ENCODE peak calls at places on chromosomes 7 and 10, in ten cellular contexts. Z is breast epithelium; T is upper lobe of right lung; F is heart right ventricle; J is effector memory CD4-positive, alpha-beta T cell; R is coronary artery; G is psoas muscle; D is dorsolateral prefrontal cortex; Q is heart left ventricle; A is kidney epithelial cell. H is an unnamed sample.

GRCh38 chr7:74372060-74372408 is 81.7 kb upstream of the GTF2IRD1 start:
- DNase-seq in Q (no peak), G (no peak), F (no peak), D (peak; percentile 82), T (no peak), A (no peak), R (no peak), J (no peak), Z (no peak), H (no peak)

GRCh38 chr7:229184-229964 is 37.0 kb downstream of the FAM20C start:
- DNase-seq in T (no peak), G (peak; percentile 89), A (peak; percentile 34), D (peak; percentile 79), Z (no peak), J (no peak), Q (peak; percentile 71), F (peak; percentile 73), R (peak; percentile 93), H (no peak)

GRCh38 chr10:2928219-2928840 is 139.0 kb upstream of the PFKP start:
- DNase-seq in R (no peak), Z (peak; percentile 66), T (no peak), A (peak; percentile 26), Q (peak; percentile 53), F (peak; percentile 64), G (peak; percentile 74), J (peak; percentile 3), D (peak; percentile 71), H (peak; percentile 73)

GRCh38 chr10:29535012-29535777 is 99.6 kb downstream of the SVIL start:
- DNase-seq in F (no peak), J (no peak), Q (peak; percentile 55), A (peak; percentile 89), D (peak; percentile 68), R (no peak), G (no peak), T (peak; percentile 69), Z (no peak), H (no peak)

GRCh38 chr7:129363-130221 is 62.8 kb upstream of the FAM20C start:
- DNase-seq in A (no peak), G (no peak), Q (no peak), R (no peak), Z (no peak), J (no peak), D (no peak), T (no peak), F (peak; percentile 15), H (no peak)

GRCh38 chr10:94496010-94496409 is 49.6 kb upstream of the HELLS start:
- DNase-seq in T (no peak), Z (no peak), J (no peak), Q (no peak), R (no peak), D (no peak), A (no peak), F (no peak), G (no peak), H (no peak)

GRCh38 chr7:147547252-147547897 is 1043.2 kb upstream of the C7orf33 start:
- DNase-seq in D (no peak), R (no peak), J (no peak), A (no peak), Z (no peak), Q (no peak), G (no peak), T (peak; percentile 65), F (no peak), H (no peak)

GRCh38 chr10:71581376-71581775 is 138.2 kb downstream of the C10orf105 start:
- DNase-seq in F (no peak), A (no peak), Q (no peak), T (no peak), R (no peak), Z (no peak), J (no peak), D (peak; percentile 71), G (peak; percentile 19), H (no peak)

GRCh38 chr7:41912851-41913580 is 210.1 kb upstream of the INHBA start:
- DNase-seq in F (no peak), Z (no peak), D (no peak), A (no peak), Q (no peak), J (no peak), R (no peak), T (no peak), G (no peak), H (no peak)

GRCh38 chr10:111472445-111472844 is 395.6 kb downstream of the ADRA2A start:
- DNase-seq in G (no peak), A (no peak), J (no peak), T (no peak), D (no peak), R (no peak), Z (no peak), F (no peak), Q (no peak), H (no peak)

GRCh38 chr10:14810969-14811953 is 26.6 kb downstream of the CDNF start:
- DNase-seq in D (no peak), G (no peak), T (no peak), A (no peak), Q (no peak), R (no peak), Z (no peak), F (no peak), J (no peak), H (no peak)

GRCh38 chr10:102593074-102593803 is 51.0 kb upstream of the TRIM8 start:
- DNase-seq in A (no peak), T (peak; percentile 53), Z (no peak), Q (no peak), F (no peak), R (no peak), D (no peak), J (no peak), G (no peak), H (no peak)

GRCh38 chr10:119302172-119302571 is 94.8 kb downstream of the GRK5 start:
- DNase-seq in Q (no peak), Z (no peak), J (no peak), G (no peak), A (no peak), D (no peak), R (no peak), T (no peak), F (no peak), H (peak; percentile 76)

GRCh38 chr10:79397575-79398303 is 47.7 kb downstream of the ZCCHC24 start:
- DNase-seq in F (no peak), D (no peak), Q (no peak), Z (no peak), T (no peak), J (no peak), A (no peak), R (no peak), G (peak; percentile 85), H (no peak)

GRCh38 chr7:11607676-11608075 is 224.3 kb downstream of the THSD7A start:
- DNase-seq in D (no peak), F (peak; percentile 37), Q (peak; percentile 36), A (no peak), J (no peak), R (no peak), T (no peak), G (no peak), Z (no peak), H (no peak)

GRCh38 chr10:92822060-92822634 is 26.2 kb upstream of the EXOC6 start:
- DNase-seq in Q (no peak), T (no peak), F (no peak), R (no peak), A (no peak), D (no peak), Z (no peak), G (no peak), J (no peak), H (no peak)

GRCh38 chr7:17732083-17732482 is 208.2 kb downstream of the SNX13 start:
- DNase-seq in T (no peak), G (no peak), D (no peak), F (no peak), J (no peak), R (no peak), Z (no peak), A (no peak), Q (no peak), H (no peak)

GRCh38 chr7:150975536-150976285 is 2.4 kb downstream of the KCNH2 start:
- DNase-seq in J (no peak), F (no peak), Q (no peak), A (no peak), G (no peak), Z (no peak), D (no peak), R (no peak), T (no peak), H (no peak)
- H3K4me3 ChIP-seq in J (peak overlapping the region; percentile 58), F (peak overlapping the region; percentile 20), Q (no peak overlapping the region), A (no peak overlapping the region), G (no peak overlapping the region), Z (peak overlapping the region; percentile 53), D (peak overlapping the region; percentile 57), R (peak overlapping the region; percentile 70), T (peak overlapping the region; percentile 50), H (peak overlapping the region; percentile 48)

GRCh38 chr10:12198156-12198555 is 2.2 kb downstream of the CDC123 start:
- DNase-seq in J (no peak), T (no peak), R (no peak), G (no peak), Z (no peak), Q (no peak), D (no peak), F (no peak), A (no peak), H (peak; percentile 28)
- H3K4me3 ChIP-seq in J (no peak overlapping the region), T (no peak overlapping the region), R (no peak overlapping the region), G (peak overlapping the region; percentile 98), Z (no peak overlapping the region), Q (no peak overlapping the region), D (no peak overlapping the region), F (no peak overlapping the region), A (no peak overlapping the region), H (peak overlapping the region; percentile 34)

GRCh38 chr10:1230592-1231275 is 174.5 kb downstream of the WDR37 start:
- DNase-seq in A (no peak), F (no peak), Z (no peak), G (no peak), D (no peak), R (no peak), T (no peak), J (no peak), Q (no peak), H (no peak)
- H3K4me3 ChIP-seq in A (no peak overlapping the region), F (no peak overlapping the region), Z (no peak overlapping the region), G (no peak overlapping the region), D (no peak overlapping the region), R (no peak overlapping the region), T (no peak overlapping the region), J (no peak overlapping the region), Q (no peak overlapping the region), H (no peak overlapping the region)

GRCh38 chr7:47371733-47372368 is 210.1 kb downstream of the TNS3 start:
- DNase-seq in G (peak; percentile 73), R (no peak), T (peak; percentile 91), A (peak; percentile 50), Q (peak; percentile 83), D (no peak), F (peak; percentile 87), J (no peak), Z (peak; percentile 86), H (no peak)

GRCh38 chr7:47374538-47374937 is 207.4 kb downstream of the TNS3 start:
- DNase-seq in T (peak; percentile 8), Z (no peak), R (no peak), F (no peak), J (no peak), A (no peak), D (no peak), Q (no peak), G (peak; percentile 34), H (no peak)

GRCh38 chr7:47375121-47375551 is 206.8 kb downstream of the TNS3 start:
- DNase-seq in J (no peak), F (no peak), T (peak; percentile 39), G (peak; percentile 45), R (no peak), A (no peak), D (no peak), Z (no peak), Q (no peak), H (no peak)

GRCh38 chr7:47375590-47375989 is 206.3 kb downstream of the TNS3 start:
- DNase-seq in A (no peak), Q (no peak), Z (no peak), R (no peak), F (no peak), G (peak; percentile 16), J (no peak), T (no peak), D (no peak), H (no peak)

GRCh38 chr7:47373871-47374451 is 207.9 kb downstream of the TNS3 start:
- DNase-seq in Z (no peak), R (no peak), T (peak; percentile 21), F (no peak), G (peak; percentile 56), Q (no peak), J (no peak), A (no peak), D (no peak), H (no peak)
- H3K4me3 ChIP-seq in Z (no peak overlapping the region), R (no peak overlapping the region), T (no peak overlapping the region), F (no peak overlapping the region), G (no peak overlapping the region), Q (no peak overlapping the region), J (no peak overlapping the region), A (no peak overlapping the region), D (no peak overlapping the region), H (no peak overlapping the region)